ENCODE peak calls at places on chromosomes 2 and 18, in six cellular contexts. W is ovary, I is myocyte, V is glutamatergic neuron, O is germinal center, F is lung microvascular endothelial cell. E is an unnamed sample.
A peak's percentile ranks its signal among the peaks of the same experiment; 100 is the strongest.

GRCh38 chr2:166900700-166901099 is 12.4 kb downstream of the XIRP2 start:
- DNase-seq in W (no peak), I (peak; percentile 1), V (no peak), O (no peak), F (no peak), E (no peak)

GRCh38 chr2:236988690-236989639 is 96.7 kb upstream of the COPS8 start:
- DNase-seq in W (no peak), I (no peak), V (no peak), O (no peak), F (peak; percentile 64), E (no peak)

GRCh38 chr2:10231551-10232085 is 71.1 kb upstream of the HPCAL1 start:
- DNase-seq in W (no peak), I (no peak), V (peak; percentile 8), O (no peak), F (no peak), E (no peak)

GRCh38 chr2:54166121-54166773 is 50.8 kb downstream of the ACYP2 start:
- DNase-seq in W (no peak), I (no peak), V (no peak), O (no peak), F (no peak), E (no peak)

GRCh38 chr2:132669854-132670103 is 226 bp downstream of the LYPD1 start:
- DNase-seq in W (no peak), I (peak; percentile 6), V (peak; percentile 66), O (no peak), F (no peak), E (no peak)

GRCh38 chr2:240865391-240865790 is 3.2 kb upstream of the AGXT start:
- DNase-seq in W (no peak), I (no peak), V (no peak), O (no peak), F (no peak), E (no peak)

GRCh38 chr2:167411367-167411766 is 523.1 kb downstream of the XIRP2 start:
- DNase-seq in W (no peak), I (no peak), V (no peak), O (no peak), F (no peak), E (no peak)

GRCh38 chr2:204024503-204024902 is 87.9 kb downstream of the ICOS start:
- DNase-seq in W (no peak), I (peak; percentile 68), V (peak; percentile 21), O (no peak), F (peak; percentile 77), E (peak; percentile 29)

GRCh38 chr2:97868986-97869721 is 126.6 kb downstream of the TMEM131 start:
- DNase-seq in W (no peak), I (peak; percentile 98), V (no peak), O (no peak), F (peak; percentile 18), E (peak; percentile 46)

GRCh38 chr2:27369471-27370025 is 590 bp downstream of the EIF2B4 start:
- DNase-seq in W (no peak), I (no peak), V (no peak), O (peak; percentile 61), F (peak; percentile 70), E (no peak)

GRCh38 chr2:85878719-85879390 is 9.9 kb downstream of the ST3GAL5 start:
- DNase-seq in W (no peak), I (no peak), V (no peak), O (no peak), F (no peak), E (no peak)

GRCh38 chr2:165952600-165953210 is 871 bp downstream of the TTC21B start:
- DNase-seq in W (no peak), I (no peak), V (no peak), O (peak; percentile 1), F (peak; percentile 12), E (no peak)

GRCh38 chr2:109722026-109722425 is 72.1 kb upstream of the RGPD5 start:
- DNase-seq in W (no peak), I (no peak), V (no peak), O (no peak), F (no peak), E (no peak)

GRCh38 chr2:169362346-169363026 is at the start of gene LRP2:
- DNase-seq in W (no peak), I (peak; percentile 11), V (peak; percentile 64), O (peak; percentile 29), F (peak; percentile 16), E (no peak)

GRCh38 chr2:164913640-164914346 is 41.5 kb downstream of the SLC38A11 start:
- DNase-seq in W (no peak), I (peak; percentile 39), V (no peak), O (peak; percentile 5), F (peak; percentile 49), E (no peak)

GRCh38 chr2:110688594-110689091 is 10.8 kb upstream of the BUB1 start:
- DNase-seq in W (no peak), I (no peak), V (no peak), O (no peak), F (no peak), E (no peak)

GRCh38 chr2:38586926-38587325 is 15.8 kb downstream of the HNRNPLL start:
- DNase-seq in W (no peak), I (no peak), V (no peak), O (no peak), F (no peak), E (no peak)

GRCh38 chr2:145421841-145422240 is 901.9 kb upstream of the ZEB2 start:
- DNase-seq in W (no peak), I (peak; percentile 32), V (no peak), O (no peak), F (no peak), E (no peak)

GRCh38 chr2:4618630-4619228 is 915.4 kb downstream of the DCDC2C start:
- DNase-seq in W (no peak), I (no peak), V (no peak), O (no peak), F (no peak), E (no peak)

GRCh38 chr2:171966688-171967087 is 33.1 kb upstream of the METAP1D start:
- DNase-seq in W (no peak), I (no peak), V (no peak), O (no peak), F (no peak), E (no peak)

GRCh38 chr2:208366215-208367132 is 40.1 kb upstream of the PTH2R start:
- DNase-seq in W (no peak), I (no peak), V (no peak), O (peak; percentile 65), F (no peak), E (no peak)

GRCh38 chr2:232927793-232928563 is 57.9 kb downstream of the SNORC start:
- DNase-seq in W (no peak), I (no peak), V (peak; percentile 54), O (peak; percentile 42), F (no peak), E (no peak)

GRCh38 chr2:240573071-240573515 is 4.8 kb downstream of the RNPEPL1 start:
- DNase-seq in W (no peak), I (no peak), V (no peak), O (no peak), F (no peak), E (no peak)

GRCh38 chr2:70807102-70807827 is 13.1 kb downstream of the CLEC4F start:
- DNase-seq in W (no peak), I (no peak), V (no peak), O (no peak), F (no peak), E (no peak)

GRCh38 chr2:59630789-59631188 is 922.7 kb downstream of the BCL11A start:
- DNase-seq in W (no peak), I (no peak), V (no peak), O (no peak), F (no peak), E (no peak)

GRCh38 chr2:184646177-184646576 is 47.8 kb downstream of the ZNF804A start:
- DNase-seq in W (no peak), I (peak; percentile 42), V (no peak), O (peak; percentile 15), F (no peak), E (peak; percentile 6)

GRCh38 chr2:96320326-96321229 is 4.5 kb upstream of the ITPRIPL1 start:
- DNase-seq in W (no peak), I (no peak), V (no peak), O (no peak), F (no peak), E (no peak)

GRCh38 chr2:65277791-65278449 is 50.3 kb downstream of the ACTR2 start:
- DNase-seq in W (no peak), I (peak; percentile 85), V (no peak), O (no peak), F (no peak), E (no peak)

GRCh38 chr18:35511428-35511827 is 13.7 kb upstream of the INO80C start:
- DNase-seq in W (no peak), I (no peak), V (no peak), O (peak; percentile 41), F (no peak), E (no peak)

E was measured in T1000.